ENCODE peak calls at places on chromosomes 6 and 20, in ten cellular contexts. I is fibroblast of the conjunctiva, Y is Right ventricle myocardium superior, D is NCI-H345, Z is astrocyte of the spinal cord, W is B cell, E is ELF-1, L is Right ventricle myocardium inferior, O is mesenteric fat pad, T is caudate nucleus. K is an unnamed sample.
A peak's percentile ranks its signal among the peaks of the same experiment; 100 is the strongest.

GRCh38 chr6:129648819-129649491 is 61.0 kb downstream of the ARHGAP18 start:
- DNase-seq in E (no peak), O (no peak), Y (no peak), L (no peak), D (no peak), Z (no peak), I (no peak), T (no peak), W (no peak), K (no peak)

GRCh38 chr20:40457404-40457803 is 231.6 kb downstream of the MAFB start:
- DNase-seq in I (no peak), D (no peak), O (no peak), Z (no peak), W (no peak), T (no peak), L (no peak), Y (no peak), E (no peak), K (no peak)

GRCh38 chr6:127162808-127163207 is 44.3 kb downstream of the RSPO3 start:
- DNase-seq in Y (no peak), T (no peak), I (peak; percentile 37), W (no peak), Z (peak; percentile 70), O (no peak), D (no peak), E (no peak), L (no peak), K (no peak)

GRCh38 chr6:144185133-144185836 is 35.0 kb downstream of the STX11 start:
- DNase-seq in O (no peak), L (no peak), D (no peak), Z (no peak), Y (no peak), E (no peak), T (no peak), I (no peak), W (no peak), K (no peak)

GRCh38 chr20:40952231-40952630 is 76.4 kb upstream of the TOP1 start:
- DNase-seq in O (no peak), L (no peak), Z (no peak), D (no peak), E (no peak), T (no peak), W (no peak), I (no peak), Y (no peak), K (no peak)

GRCh38 chr6:43820486-43820885 is 50.5 kb downstream of the VEGFA start:
- DNase-seq in O (no peak), W (no peak), T (no peak), E (no peak), Z (no peak), I (no peak), L (no peak), D (no peak), Y (no peak), K (no peak)

GRCh38 chr20:40961176-40961575 is 67.4 kb upstream of the TOP1 start:
- DNase-seq in Z (no peak), O (peak; percentile 74), T (no peak), L (no peak), E (no peak), Y (no peak), W (no peak), D (no peak), I (no peak), K (no peak)

GRCh38 chr6:103344554-103345163 is 1515.1 kb downstream of the HACE1 start:
- DNase-seq in L (no peak), I (no peak), O (no peak), E (no peak), Z (no peak), T (no peak), Y (no peak), W (no peak), D (no peak), K (no peak)

GRCh38 chr6:39005774-39006173 is 42.8 kb upstream of the GLP1R start:
- DNase-seq in E (no peak), L (no peak), D (peak; percentile 5), O (no peak), Z (no peak), I (no peak), W (no peak), Y (no peak), T (no peak), K (peak; percentile 38)

GRCh38 chr6:21998539-21998938 is 298.3 kb downstream of the PRL start:
- DNase-seq in T (no peak), D (peak; percentile 3), L (no peak), W (no peak), E (no peak), O (no peak), Z (no peak), Y (no peak), I (no peak), K (no peak)

GRCh38 chr6:146620655-146621054 is 21.9 kb downstream of the ADGB start:
- DNase-seq in Z (no peak), L (no peak), O (no peak), D (no peak), T (no peak), W (no peak), I (no peak), E (no peak), Y (no peak), K (no peak)

GRCh38 chr6:134026597-134026996 is 25.8 kb downstream of the SLC2A12 start:
- DNase-seq in Z (peak; percentile 69), E (no peak), T (no peak), O (no peak), W (no peak), L (no peak), Y (no peak), D (no peak), I (no peak), K (no peak)

GRCh38 chr20:25269057-25269832 is 21.4 kb downstream of the PYGB start:
- DNase-seq in Y (peak; percentile 1), Z (no peak), L (peak; percentile 55), T (no peak), I (no peak), E (no peak), D (no peak), O (peak; percentile 65), W (no peak), K (peak; percentile 22)

K was measured in pancreas.